ENCODE peak calls at places on chromosomes 16 and 17, in five cellular contexts. One of them, this sample, is unnamed.
A peak's percentile ranks its signal among the peaks of the same experiment; 100 is the strongest.

GRCh38 chr16:674968-675883 is at the start of gene RHBDL1:
- DNase-seq in IMR-90: peak; percentile 42
- DNase-seq in right lobe of liver: no peak
- DNase-seq in A549: no peak
- DNase-seq in transverse colon: peak; percentile 57
- DNase-seq in this sample: no peak

GRCh38 chr16:24713379-24713778 is 16.1 kb upstream of the TNRC6A start:
- DNase-seq in IMR-90: no peak
- DNase-seq in right lobe of liver: no peak
- DNase-seq in A549: no peak
- DNase-seq in transverse colon: no peak
- DNase-seq in this sample: no peak

GRCh38 chr16:19348125-19348524 is 62.6 kb downstream of the CLEC19A start:
- DNase-seq in IMR-90: no peak
- DNase-seq in right lobe of liver: no peak
- DNase-seq in A549: no peak
- DNase-seq in transverse colon: no peak
- DNase-seq in this sample: no peak

GRCh38 chr16:13471036-13471435 is 448.9 kb upstream of the ERCC4 start:
- DNase-seq in IMR-90: no peak
- DNase-seq in right lobe of liver: no peak
- DNase-seq in A549: no peak
- DNase-seq in transverse colon: no peak
- DNase-seq in this sample: no peak

GRCh38 chr16:30065943-30066881 is 652 bp downstream of the ALDOA start:
- DNase-seq in IMR-90: peak; percentile 70
- DNase-seq in right lobe of liver: no peak
- DNase-seq in A549: no peak
- DNase-seq in transverse colon: peak; percentile 21
- DNase-seq in this sample: no peak

GRCh38 chr17:55513885-55514590 is 2.8 kb upstream of the SMIM36 start:
- DNase-seq in IMR-90: peak; percentile 55
- DNase-seq in right lobe of liver: peak; percentile 32
- DNase-seq in A549: peak; percentile 61
- DNase-seq in transverse colon: peak; percentile 78
- DNase-seq in this sample: peak; percentile 89

GRCh38 chr16:785563-786535 is 2.3 kb downstream of the RPUSD1 start:
- DNase-seq in IMR-90: peak; percentile 37
- DNase-seq in right lobe of liver: peak; percentile 74
- DNase-seq in A549: peak; percentile 74
- DNase-seq in transverse colon: peak; percentile 76
- DNase-seq in this sample: peak; percentile 42

GRCh38 chr16:17768257-17768656 is 297.5 kb upstream of the XYLT1 start:
- DNase-seq in IMR-90: peak; percentile 62
- DNase-seq in right lobe of liver: no peak
- DNase-seq in A549: no peak
- DNase-seq in transverse colon: no peak
- DNase-seq in this sample: no peak

GRCh38 chr17:80169784-80170500 is at the start of gene CARD14:
- DNase-seq in IMR-90: no peak
- DNase-seq in right lobe of liver: no peak
- DNase-seq in A549: no peak
- DNase-seq in transverse colon: peak; percentile 28
- DNase-seq in this sample: no peak

GRCh38 chr17:21039839-21040575 is 2.8 kb downstream of the USP22 start:
- DNase-seq in IMR-90: peak; percentile 56
- DNase-seq in right lobe of liver: no peak
- DNase-seq in A549: peak; percentile 57
- DNase-seq in transverse colon: no peak
- DNase-seq in this sample: no peak

GRCh38 chr17:65498831-65499230 is 62.6 kb downstream of the AXIN2 start:
- DNase-seq in IMR-90: no peak
- DNase-seq in right lobe of liver: no peak
- DNase-seq in A549: no peak
- DNase-seq in transverse colon: no peak
- DNase-seq in this sample: no peak

GRCh38 chr16:29312835-29313558 is 93.5 kb downstream of the NPIPB11 start:
- DNase-seq in IMR-90: no peak
- DNase-seq in right lobe of liver: no peak
- DNase-seq in A549: no peak
- DNase-seq in transverse colon: no peak
- DNase-seq in this sample: peak; percentile 80

GRCh38 chr17:50028207-50029120 is 27.4 kb upstream of the ITGA3 start:
- DNase-seq in IMR-90: peak; percentile 30
- DNase-seq in right lobe of liver: no peak
- DNase-seq in A549: peak; percentile 95
- DNase-seq in transverse colon: no peak
- DNase-seq in this sample: peak; percentile 89

GRCh38 chr16:56389554-56389953 is 35.8 kb downstream of the AMFR start:
- DNase-seq in IMR-90: peak; percentile 100
- DNase-seq in right lobe of liver: no peak
- DNase-seq in A549: peak; percentile 29
- DNase-seq in transverse colon: no peak
- DNase-seq in this sample: no peak

GRCh38 chr16:30490210-30490609 is 17.7 kb downstream of the ITGAL start:
- DNase-seq in IMR-90: no peak
- DNase-seq in right lobe of liver: no peak
- DNase-seq in A549: no peak
- DNase-seq in transverse colon: no peak
- DNase-seq in this sample: peak; percentile 31

GRCh38 chr17:335691-336090 is 16.9 kb downstream of the RPH3AL start:
- DNase-seq in IMR-90: no peak
- DNase-seq in right lobe of liver: no peak
- DNase-seq in A549: no peak
- DNase-seq in transverse colon: no peak
- DNase-seq in this sample: peak; percentile 81

GRCh38 chr17:55264273-55264639 is 504 bp upstream of the HLF start:
- DNase-seq in IMR-90: no peak
- DNase-seq in right lobe of liver: no peak
- DNase-seq in A549: no peak
- DNase-seq in transverse colon: no peak
- DNase-seq in this sample: no peak

GRCh38 chr17:35244345-35245195 is 1.7 kb downstream of the SLFN5 start:
- DNase-seq in IMR-90: peak; percentile 81
- DNase-seq in right lobe of liver: peak; percentile 59
- DNase-seq in A549: peak; percentile 34
- DNase-seq in transverse colon: peak; percentile 68
- DNase-seq in this sample: peak; percentile 88

GRCh38 chr16:85845276-85845675 is 45.8 kb downstream of the COX4I1 start:
- DNase-seq in IMR-90: no peak
- DNase-seq in right lobe of liver: no peak
- DNase-seq in A549: no peak
- DNase-seq in transverse colon: no peak
- DNase-seq in this sample: no peak

GRCh38 chr17:42097691-42098661 is at the start of gene ZNF385C:
- DNase-seq in IMR-90: no peak
- DNase-seq in right lobe of liver: no peak
- DNase-seq in A549: no peak
- DNase-seq in transverse colon: no peak
- DNase-seq in this sample: no peak

GRCh38 chr17:71922439-71922838 is 198.4 kb upstream of the SOX9 start:
- DNase-seq in IMR-90: peak; percentile 85
- DNase-seq in right lobe of liver: no peak
- DNase-seq in A549: no peak
- DNase-seq in transverse colon: no peak
- DNase-seq in this sample: no peak

GRCh38 chr16:84922351-84923135 is 88.8 kb downstream of the ZDHHC7 start:
- DNase-seq in IMR-90: peak; percentile 46
- DNase-seq in right lobe of liver: peak; percentile 37
- DNase-seq in A549: no peak
- DNase-seq in transverse colon: peak; percentile 63
- DNase-seq in this sample: no peak

GRCh38 chr17:66301864-66302741 is at the start of gene PRKCA:
- DNase-seq in IMR-90: peak; percentile 69
- DNase-seq in right lobe of liver: peak; percentile 86
- DNase-seq in A549: peak; percentile 73
- DNase-seq in transverse colon: peak; percentile 84
- DNase-seq in this sample: peak; percentile 90

GRCh38 chr17:61400058-61400785 is 579 bp downstream of the TBX2 start:
- DNase-seq in IMR-90: peak; percentile 40
- DNase-seq in right lobe of liver: no peak
- DNase-seq in A549: peak; percentile 74
- DNase-seq in transverse colon: no peak
- DNase-seq in this sample: no peak

GRCh38 chr17:58084317-58084981 is 1.2 kb downstream of the DYNLL2 start:
- DNase-seq in IMR-90: no peak
- DNase-seq in right lobe of liver: no peak
- DNase-seq in A549: peak; percentile 65
- DNase-seq in transverse colon: peak; percentile 47
- DNase-seq in this sample: no peak

GRCh38 chr16:55842369-55843104 is 9.6 kb upstream of the CES1 start:
- DNase-seq in IMR-90: peak; percentile 45
- DNase-seq in right lobe of liver: no peak
- DNase-seq in A549: peak; percentile 36
- DNase-seq in transverse colon: no peak
- DNase-seq in this sample: no peak

GRCh38 chr16:9528680-9529079 is 437.2 kb downstream of the HAPSTR1 start:
- DNase-seq in IMR-90: no peak
- DNase-seq in right lobe of liver: no peak
- DNase-seq in A549: no peak
- DNase-seq in transverse colon: no peak
- DNase-seq in this sample: no peak

GRCh38 chr16:8572919-8573724 is 17.2 kb downstream of the TMEM114 start:
- DNase-seq in IMR-90: peak; percentile 37
- DNase-seq in right lobe of liver: no peak
- DNase-seq in A549: peak; percentile 38
- DNase-seq in transverse colon: no peak
- DNase-seq in this sample: peak; percentile 78

GRCh38 chr16:70156207-70156978 is 17.2 kb upstream of the CLEC18C start:
- DNase-seq in IMR-90: no peak
- DNase-seq in right lobe of liver: no peak
- DNase-seq in A549: peak; percentile 2
- DNase-seq in transverse colon: no peak
- DNase-seq in this sample: no peak

GRCh38 chr17:71496552-71496951 is 624.3 kb upstream of the SOX9 start:
- DNase-seq in IMR-90: peak; percentile 78
- DNase-seq in right lobe of liver: no peak
- DNase-seq in A549: no peak
- DNase-seq in transverse colon: no peak
- DNase-seq in this sample: no peak

GRCh38 chr16:78775161-78775561 is 675.7 kb downstream of the WWOX start:
- DNase-seq in IMR-90: no peak
- DNase-seq in right lobe of liver: no peak
- DNase-seq in A549: no peak
- DNase-seq in transverse colon: no peak
- DNase-seq in this sample: no peak

GRCh38 chr17:82105882-82106696 is 8.1 kb upstream of the FASN start:
- DNase-seq in IMR-90: peak; percentile 37
- DNase-seq in right lobe of liver: peak; percentile 60
- DNase-seq in A549: peak; percentile 88
- DNase-seq in transverse colon: peak; percentile 78
- DNase-seq in this sample: no peak

GRCh38 chr16:59067207-59067606 is 333.1 kb upstream of the GOT2 start:
- DNase-seq in IMR-90: peak; percentile 13
- DNase-seq in right lobe of liver: no peak
- DNase-seq in A549: no peak
- DNase-seq in transverse colon: peak; percentile 8
- DNase-seq in this sample: no peak

GRCh38 chr16:12160249-12160648 is 183.7 kb downstream of the SNX29 start:
- DNase-seq in IMR-90: no peak
- DNase-seq in right lobe of liver: no peak
- DNase-seq in A549: no peak
- DNase-seq in transverse colon: no peak
- DNase-seq in this sample: no peak

GRCh38 chr17:22517716-22518115 is 825.4 kb downstream of the KCNJ18 start:
- DNase-seq in IMR-90: no peak
- DNase-seq in right lobe of liver: no peak
- DNase-seq in A549: no peak
- DNase-seq in transverse colon: no peak
- DNase-seq in this sample: no peak

GRCh38 chr17:64992325-64992802 is 64.2 kb downstream of the GNA13 start:
- DNase-seq in IMR-90: peak; percentile 52
- DNase-seq in right lobe of liver: no peak
- DNase-seq in A549: peak; percentile 86
- DNase-seq in transverse colon: no peak
- DNase-seq in this sample: peak; percentile 18

GRCh38 chr17:74566132-74566753 is 1.1 kb downstream of the CD300H start:
- DNase-seq in IMR-90: no peak
- DNase-seq in right lobe of liver: no peak
- DNase-seq in A549: peak; percentile 51
- DNase-seq in transverse colon: peak; percentile 39
- DNase-seq in this sample: no peak

GRCh38 chr16:9820481-9821246 is 361.6 kb downstream of the GRIN2A start:
- DNase-seq in IMR-90: no peak
- DNase-seq in right lobe of liver: no peak
- DNase-seq in A549: no peak
- DNase-seq in transverse colon: no peak
- DNase-seq in this sample: no peak

GRCh38 chr16:89471225-89471624 is 19.1 kb downstream of the ANKRD11 start:
- DNase-seq in IMR-90: peak; percentile 88
- DNase-seq in right lobe of liver: no peak
- DNase-seq in A549: no peak
- DNase-seq in transverse colon: no peak
- DNase-seq in this sample: no peak

GRCh38 chr17:75077490-75078096 is 10.2 kb upstream of the SLC16A5 start:
- DNase-seq in IMR-90: no peak
- DNase-seq in right lobe of liver: peak; percentile 83
- DNase-seq in A549: no peak
- DNase-seq in transverse colon: peak; percentile 75
- DNase-seq in this sample: no peak

GRCh38 chr16:67528870-67529638 is 425 bp downstream of the RIPOR1 start:
- DNase-seq in IMR-90: peak; percentile 32
- DNase-seq in right lobe of liver: peak; percentile 60
- DNase-seq in A549: peak; percentile 57
- DNase-seq in transverse colon: peak; percentile 48
- DNase-seq in this sample: no peak
- TF ChIP-seq POLR2A in IMR-90: no peak
- TF ChIP-seq POLR2A in right lobe of liver: peak; percentile 53
- TF ChIP-seq POLR2A in A549: peak; percentile 66
- TF ChIP-seq POLR2A in transverse colon: peak; percentile 20
- TF ChIP-seq POLR2A in this sample: no peak

GRCh38 chr16:67148656-67149275 is 2.0 kb downstream of the B3GNT9 start:
- DNase-seq in IMR-90: no peak
- DNase-seq in right lobe of liver: no peak
- DNase-seq in A549: no peak
- DNase-seq in transverse colon: no peak
- DNase-seq in this sample: no peak
- H3K4me3 ChIP-seq in IMR-90: no peak overlapping the region
- H3K4me3 ChIP-seq in right lobe of liver: no peak overlapping the region
- H3K4me3 ChIP-seq in A549: no peak overlapping the region
- H3K4me3 ChIP-seq in transverse colon: no peak overlapping the region
- H3K4me3 ChIP-seq in this sample: no peak overlapping the region

GRCh38 chr17:28854457-28855382 is at the start of gene ERAL1:
- DNase-seq in IMR-90: peak; percentile 86
- DNase-seq in right lobe of liver: peak; percentile 86
- DNase-seq in A549: peak; percentile 98
- DNase-seq in transverse colon: peak; percentile 87
- DNase-seq in this sample: peak; percentile 84
- TF ChIP-seq CTCF in IMR-90: no peak
- TF ChIP-seq CTCF in right lobe of liver: no peak
- TF ChIP-seq CTCF in A549: no peak
- TF ChIP-seq CTCF in transverse colon: no peak
- TF ChIP-seq CTCF in this sample: no peak

GRCh38 chr16:28280881-28281836 is 11.2 kb upstream of the SBK1 start:
- DNase-seq in IMR-90: no peak
- DNase-seq in right lobe of liver: no peak
- DNase-seq in A549: no peak
- DNase-seq in transverse colon: no peak
- DNase-seq in this sample: no peak
- TF ChIP-seq POLR2A in IMR-90: no peak
- TF ChIP-seq POLR2A in right lobe of liver: no peak
- TF ChIP-seq POLR2A in A549: no peak
- TF ChIP-seq POLR2A in transverse colon: no peak
- TF ChIP-seq POLR2A in this sample: no peak

This sample was measured in lower leg skin.